ENCODE peak calls at places on chromosomes 4 and X, in seven cellular contexts. X, R, U, L, G, W and V are unnamed samples.

GRCh38 chr4:17218801-17219200 is 293.1 kb downstream of the QDPR start:
- DNase-seq in X (no peak), R (no peak), U (no peak), L (no peak), G (no peak), W (no peak), V (no peak)

GRCh38 chrX:111447298-111447697 is 35.3 kb upstream of the DCX start:
- DNase-seq in X (no peak), R (no peak), U (no peak), L (no peak), G (no peak), W (no peak), V (no peak)

GRCh38 chr4:33226133-33226532 is 2506.0 kb downstream of the PCDH7 start:
- DNase-seq in X (no peak), R (no peak), U (no peak), L (no peak), G (no peak), W (no peak), V (no peak)

GRCh38 chr4:24856586-24856985 is 56.3 kb downstream of the CCDC149 start:
- DNase-seq in X (no peak), R (no peak), U (no peak), L (no peak), G (no peak), W (no peak), V (no peak)

GRCh38 chrX:4484266-4484665 is 770.8 kb upstream of the PRKX start:
- DNase-seq in X (no peak), R (no peak), U (no peak), L (no peak), G (no peak), W (no peak), V (no peak)

GRCh38 chr4:164501074-164501473 is 252.9 kb upstream of the SMIM31 start:
- DNase-seq in X (no peak), R (no peak), U (no peak), L (no peak), G (no peak), W (no peak), V (no peak)

GRCh38 chrX:22021721-22022120 is 10.4 kb upstream of the PHEX start:
- DNase-seq in X (no peak), R (no peak), U (no peak), L (no peak), G (no peak), W (no peak), V (no peak)

GRCh38 chr4:13547563-13548041 is 3.3 kb upstream of the NKX3-2 start:
- DNase-seq in X (no peak), R (no peak), U (no peak), L (no peak), G (no peak), W (peak; percentile 80), V (no peak)

GRCh38 chr4:110897779-110898178 is 274.9 kb upstream of the PITX2 start:
- DNase-seq in X (no peak), R (no peak), U (no peak), L (no peak), G (no peak), W (no peak), V (no peak)

GRCh38 chrX:18582910-18583493 is 88.9 kb downstream of the RS1 start:
- DNase-seq in X (no peak), R (no peak), U (no peak), L (no peak), G (no peak), W (no peak), V (no peak)

GRCh38 chr4:138961687-138962086 is 53.9 kb upstream of the NOCT start:
- DNase-seq in X (peak; percentile 70), R (no peak), U (no peak), L (no peak), G (no peak), W (no peak), V (no peak)

GRCh38 chr4:138957302-138957701 is 58.3 kb upstream of the NOCT start:
- DNase-seq in X (no peak), R (no peak), U (no peak), L (no peak), G (no peak), W (no peak), V (no peak)

GRCh38 chr4:138958519-138958918 is 57.1 kb upstream of the NOCT start:
- DNase-seq in X (no peak), R (no peak), U (no peak), L (no peak), G (no peak), W (no peak), V (no peak)

GRCh38 chr4:138959421-138959820 is 56.2 kb upstream of the NOCT start:
- DNase-seq in X (no peak), R (no peak), U (no peak), L (no peak), G (no peak), W (no peak), V (no peak)

DNA sequence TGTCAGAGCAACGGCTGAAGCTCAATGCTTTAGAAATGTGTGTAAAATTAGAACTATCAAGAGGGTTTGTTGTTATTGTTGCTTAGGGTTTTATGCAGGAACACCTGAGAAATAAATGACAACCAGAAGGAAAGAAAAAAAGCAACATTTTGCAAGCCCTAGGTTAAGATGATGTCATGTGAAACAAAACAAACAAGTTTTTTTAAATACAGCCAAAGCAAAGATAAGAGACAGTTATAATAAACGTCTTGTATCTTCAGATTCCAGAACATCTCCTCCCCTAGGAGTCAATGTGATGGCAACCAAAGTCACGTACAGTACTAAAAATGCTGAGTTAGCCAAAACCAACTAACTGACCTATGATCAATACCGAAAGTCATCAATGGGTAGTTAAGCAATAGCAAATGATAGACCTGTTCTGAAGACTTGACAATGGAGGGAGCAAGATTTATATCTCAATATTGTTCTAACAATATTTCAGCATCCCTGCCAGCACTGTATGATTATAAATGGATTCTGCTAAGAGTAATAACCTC is 55.3 kb upstream of the NOCT start:
- DNase-seq in X (no peak), R (no peak), U (no peak), L (no peak), G (no peak), W (no peak), V (no peak)
- H3K4me3 ChIP-seq in X (no peak overlapping the region), R (no peak overlapping the region), U (no peak overlapping the region), L (no peak overlapping the region), G (no peak overlapping the region), W (no peak overlapping the region), V (no peak overlapping the region)

GRCh38 chrX:47146121-47146935 is 1.3 kb downstream of the RBM10 start:
- DNase-seq in X (no peak), R (peak; percentile 52), U (no peak), L (no peak), G (no peak), W (peak; percentile 44), V (no peak)

GRCh38 chrX:47144626-47145407 is at the start of the genes NDUFB11 and RBM10:
- DNase-seq in X (peak; percentile 80), R (peak; percentile 97), U (peak; percentile 95), L (peak; percentile 91), G (peak; percentile 96), W (peak; percentile 97), V (peak; percentile 92)

GRCh38 chrX:47143894-47144625 is 442 bp downstream of the NDUFB11 start:
- DNase-seq in X (no peak), R (peak; percentile 60), U (no peak), L (peak; percentile 6), G (peak; percentile 45), W (peak; percentile 76), V (no peak)

GRCh38 chrX:47146936-47147859 is 2.2 kb downstream of the RBM10 start:
- DNase-seq in X (no peak), R (peak; percentile 40), U (no peak), L (no peak), G (no peak), W (peak; percentile 73), V (no peak)

GRCh38 chrX:47145408-47146120 is 543 bp downstream of the RBM10 start:
- DNase-seq in X (no peak), R (peak; percentile 45), U (no peak), L (peak; percentile 4), G (no peak), W (peak; percentile 74), V (no peak)
- TF ChIP-seq POLR2A in X (no peak), R (no peak), U (no peak), L (no peak), G (no peak), W (no peak), V (no peak)

GRCh38 chrX:71910526-71911022 is at the start of gene NHSL2:
- DNase-seq in X (no peak), R (no peak), U (no peak), L (no peak), G (no peak), W (no peak), V (no peak)

GRCh38 chrX:71911023-71911730 is 532 bp downstream of the NHSL2 start:
- DNase-seq in X (no peak), R (no peak), U (no peak), L (no peak), G (no peak), W (no peak), V (no peak)

GRCh38 chrX:71908387-71908786 is 2.3 kb upstream of the NHSL2 start:
- DNase-seq in X (no peak), R (no peak), U (no peak), L (no peak), G (no peak), W (no peak), V (no peak)

GRCh38 chrX:71911731-71912050 is 1.0 kb downstream of the NHSL2 start:
- DNase-seq in X (no peak), R (no peak), U (no peak), L (no peak), G (no peak), W (no peak), V (no peak)

GRCh38 chrX:71909956-71910355 is 689 bp upstream of the NHSL2 start:
- DNase-seq in X (peak; percentile 49), R (no peak), U (no peak), L (no peak), G (no peak), W (no peak), V (no peak)
- H3K4me3 ChIP-seq in X (peak overlapping the region; percentile 39), R (no peak overlapping the region), U (peak overlapping the region; percentile 60), L (no peak overlapping the region), G (no peak overlapping the region), W (no peak overlapping the region), V (peak overlapping the region; percentile 46)

GRCh38 chr4:47914219-47914925 is at the start of gene NFXL1:
- DNase-seq in X (peak; percentile 94), R (peak; percentile 99), U (peak; percentile 98), L (peak; percentile 97), G (peak; percentile 98), W (peak; percentile 99), V (peak; percentile 95)
- TF ChIP-seq POLR2A in X (peak; percentile 57), R (peak; percentile 87), U (peak; percentile 27), L (peak; percentile 86), G (peak; percentile 81), W (no peak), V (peak; percentile 47)